ENCODE peak calls at places on chromosomes 7 and 10, in six cellular contexts. One of them, this sample, is unnamed.

GRCh38 chr10:28872592-28873165 is 195.4 kb downstream of the BAMBI start:
- DNase-seq in H1: no peak
- DNase-seq in mesenchymal stem cell: no peak
- DNase-seq in IMR-90: peak
- DNase-seq in neuronal stem cell: no peak
- DNase-seq in trophoblast cell: peak
- DNase-seq in this sample: no peak

GRCh38 chr7:96449094-96449493 is 127.2 kb upstream of the SLC25A13 start:
- DNase-seq in H1: no peak
- DNase-seq in mesenchymal stem cell: no peak
- DNase-seq in IMR-90: no peak
- DNase-seq in neuronal stem cell: no peak
- DNase-seq in trophoblast cell: no peak
- DNase-seq in this sample: peak

GRCh38 chr7:47273088-47273487 is 308.8 kb downstream of the TNS3 start:
- DNase-seq in H1: no peak
- DNase-seq in mesenchymal stem cell: no peak
- DNase-seq in IMR-90: no peak
- DNase-seq in neuronal stem cell: no peak
- DNase-seq in trophoblast cell: no peak
- DNase-seq in this sample: no peak

GRCh38 chr7:4058158-4058557 is 623.9 kb upstream of the FOXK1 start:
- DNase-seq in H1: no peak
- DNase-seq in mesenchymal stem cell: no peak
- DNase-seq in IMR-90: peak
- DNase-seq in neuronal stem cell: no peak
- DNase-seq in trophoblast cell: no peak
- DNase-seq in this sample: no peak

GRCh38 chr7:155545348-155545747 is 1.0 kb downstream of the CNPY1 start:
- DNase-seq in H1: no peak
- DNase-seq in mesenchymal stem cell: no peak
- DNase-seq in IMR-90: no peak
- DNase-seq in neuronal stem cell: no peak
- DNase-seq in trophoblast cell: no peak
- DNase-seq in this sample: no peak

GRCh38 chr10:79445217-79445707 is at the start of gene ZCCHC24:
- DNase-seq in H1: no peak
- DNase-seq in mesenchymal stem cell: peak
- DNase-seq in IMR-90: no peak
- DNase-seq in neuronal stem cell: no peak
- DNase-seq in trophoblast cell: peak
- DNase-seq in this sample: peak

GRCh38 chr7:84088669-84089278 is 105.8 kb downstream of the SEMA3A start:
- DNase-seq in H1: no peak
- DNase-seq in mesenchymal stem cell: peak
- DNase-seq in IMR-90: peak
- DNase-seq in neuronal stem cell: no peak
- DNase-seq in trophoblast cell: no peak
- DNase-seq in this sample: no peak

GRCh38 chr10:3002304-3002703 is 65.0 kb upstream of the PFKP start:
- DNase-seq in H1: no peak
- DNase-seq in mesenchymal stem cell: no peak
- DNase-seq in IMR-90: no peak
- DNase-seq in neuronal stem cell: no peak
- DNase-seq in trophoblast cell: no peak
- DNase-seq in this sample: no peak

GRCh38 chr7:139121-139520 is 53.2 kb upstream of the FAM20C start:
- DNase-seq in H1: no peak
- DNase-seq in mesenchymal stem cell: no peak
- DNase-seq in IMR-90: no peak
- DNase-seq in neuronal stem cell: no peak
- DNase-seq in trophoblast cell: no peak
- DNase-seq in this sample: no peak

GRCh38 chr10:126407831-126408230 is 19.6 kb upstream of the ADAM12 start:
- DNase-seq in H1: no peak
- DNase-seq in mesenchymal stem cell: no peak
- DNase-seq in IMR-90: no peak
- DNase-seq in neuronal stem cell: no peak
- DNase-seq in trophoblast cell: no peak
- DNase-seq in this sample: no peak

GRCh38 chr7:20651960-20652544 is 36.6 kb downstream of the ABCB5 start:
- DNase-seq in H1: no peak
- DNase-seq in mesenchymal stem cell: peak
- DNase-seq in IMR-90: no peak
- DNase-seq in neuronal stem cell: no peak
- DNase-seq in trophoblast cell: no peak
- DNase-seq in this sample: no peak

GRCh38 chr7:106717997-106718871 is 57.3 kb upstream of the CCDC71L start:
- DNase-seq in H1: no peak
- DNase-seq in mesenchymal stem cell: peak
- DNase-seq in IMR-90: peak
- DNase-seq in neuronal stem cell: no peak
- DNase-seq in trophoblast cell: peak
- DNase-seq in this sample: no peak

GRCh38 chr7:89246196-89246595 is 450.7 kb upstream of the TEX47 start:
- DNase-seq in H1: no peak
- DNase-seq in mesenchymal stem cell: no peak
- DNase-seq in IMR-90: no peak
- DNase-seq in neuronal stem cell: no peak
- DNase-seq in trophoblast cell: no peak
- DNase-seq in this sample: no peak

DNA sequence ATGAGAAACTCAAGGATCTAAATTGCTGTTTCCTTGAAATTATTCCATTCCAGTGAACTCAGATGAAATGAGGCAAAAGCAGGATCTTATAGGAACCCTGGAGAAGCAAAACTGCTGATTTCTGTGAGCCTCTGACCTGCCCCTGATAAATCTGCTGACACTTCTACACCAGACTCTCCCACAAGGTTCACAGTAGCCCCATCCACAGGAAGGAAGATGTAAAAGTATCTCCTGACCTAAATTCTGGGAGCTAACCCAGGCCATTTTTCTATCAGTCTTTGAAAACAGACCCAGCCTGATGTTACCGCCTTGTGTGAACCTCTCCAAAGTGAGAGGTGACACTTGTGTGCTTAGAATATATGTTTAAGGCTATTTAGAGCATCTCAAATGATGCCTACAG is 987.5 kb upstream of the AUTS2 start:
- DNase-seq in H1: no peak
- DNase-seq in mesenchymal stem cell: no peak
- DNase-seq in IMR-90: no peak
- DNase-seq in neuronal stem cell: no peak
- DNase-seq in trophoblast cell: no peak
- DNase-seq in this sample: no peak
- H4K91ac ChIP-seq in H1: no peak
- H4K91ac ChIP-seq in mesenchymal stem cell: no peak
- H4K91ac ChIP-seq in IMR-90: no peak
- H4K91ac ChIP-seq in neuronal stem cell: no peak
- H4K91ac ChIP-seq in trophoblast cell: no peak
- H4K91ac ChIP-seq in this sample: no peak

DNA sequence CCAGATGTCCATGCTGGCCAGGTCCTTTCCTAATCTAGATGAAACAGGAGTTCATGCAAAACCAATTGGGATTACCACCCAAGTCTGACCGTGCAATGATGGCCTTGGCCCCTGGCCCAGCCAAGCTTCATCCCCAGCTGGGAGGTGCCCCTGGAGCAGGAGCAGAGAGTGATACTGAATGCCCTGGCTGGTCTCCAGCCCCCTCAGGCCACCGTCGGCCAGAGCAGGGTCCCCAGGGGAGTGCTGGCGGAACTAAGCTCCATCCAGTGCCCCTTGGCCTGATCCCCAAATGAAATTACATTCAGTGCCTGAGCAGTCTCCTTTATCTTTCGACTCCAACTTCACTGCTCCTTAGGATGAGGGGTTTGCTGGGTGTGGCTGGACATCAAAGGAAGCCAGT is 275.7 kb downstream of the PLXNA4 start:
- DNase-seq in H1: no peak
- DNase-seq in mesenchymal stem cell: no peak
- DNase-seq in IMR-90: no peak
- DNase-seq in neuronal stem cell: no peak
- DNase-seq in trophoblast cell: no peak
- DNase-seq in this sample: no peak
- H4K91ac ChIP-seq in H1: no peak
- H4K91ac ChIP-seq in mesenchymal stem cell: no peak
- H4K91ac ChIP-seq in IMR-90: no peak
- H4K91ac ChIP-seq in neuronal stem cell: no peak
- H4K91ac ChIP-seq in trophoblast cell: no peak
- H4K91ac ChIP-seq in this sample: no peak

GRCh38 chr7:29328811-29329210 is 134.2 kb downstream of the CHN2 start:
- DNase-seq in H1: no peak
- DNase-seq in mesenchymal stem cell: no peak
- DNase-seq in IMR-90: no peak
- DNase-seq in neuronal stem cell: no peak
- DNase-seq in trophoblast cell: peak
- DNase-seq in this sample: no peak
- H4K91ac ChIP-seq in H1: no peak
- H4K91ac ChIP-seq in mesenchymal stem cell: no peak
- H4K91ac ChIP-seq in IMR-90: no peak
- H4K91ac ChIP-seq in neuronal stem cell: no peak
- H4K91ac ChIP-seq in trophoblast cell: no peak
- H4K91ac ChIP-seq in this sample: no peak

DNA sequence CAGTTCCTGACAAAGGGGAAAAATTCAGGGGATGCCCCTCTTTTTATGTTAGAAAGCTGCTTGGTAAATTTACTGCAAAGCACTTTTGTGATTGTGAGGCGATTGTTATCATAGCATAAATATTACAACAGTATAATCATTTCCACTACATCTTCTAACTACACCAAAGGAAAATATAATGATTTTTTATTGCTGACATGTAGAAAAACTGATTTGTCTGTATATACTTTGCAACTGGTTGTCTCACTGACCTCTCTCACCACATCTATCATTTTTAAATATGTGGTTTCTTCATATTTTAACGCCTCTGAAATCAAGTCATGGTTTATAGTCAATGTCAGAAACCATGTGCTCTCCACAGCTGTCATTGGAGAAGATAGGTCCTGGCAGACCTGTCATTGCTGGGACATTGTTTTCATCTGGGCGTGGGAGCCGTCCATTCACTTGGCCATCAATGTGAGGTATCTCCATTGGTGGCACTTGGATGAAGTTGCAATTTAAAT is 315.4 kb upstream of the KLF6 start:
- DNase-seq in H1: no peak
- DNase-seq in mesenchymal stem cell: no peak
- DNase-seq in IMR-90: no peak
- DNase-seq in neuronal stem cell: no peak
- DNase-seq in trophoblast cell: no peak
- DNase-seq in this sample: no peak
- H4K91ac ChIP-seq in H1: no peak
- H4K91ac ChIP-seq in mesenchymal stem cell: no peak
- H4K91ac ChIP-seq in IMR-90: no peak
- H4K91ac ChIP-seq in neuronal stem cell: no peak
- H4K91ac ChIP-seq in trophoblast cell: no peak
- H4K91ac ChIP-seq in this sample: no peak

GRCh38 chr7:38907066-38907465 is 1.9 kb downstream of the VPS41 start:
- DNase-seq in H1: no peak
- DNase-seq in mesenchymal stem cell: no peak
- DNase-seq in IMR-90: no peak
- DNase-seq in neuronal stem cell: no peak
- DNase-seq in trophoblast cell: no peak
- DNase-seq in this sample: no peak
- H4K91ac ChIP-seq in H1: no peak
- H4K91ac ChIP-seq in mesenchymal stem cell: no peak
- H4K91ac ChIP-seq in IMR-90: no peak
- H4K91ac ChIP-seq in neuronal stem cell: no peak
- H4K91ac ChIP-seq in trophoblast cell: no peak
- H4K91ac ChIP-seq in this sample: no peak

GRCh38 chr10:125264091-125264490 is 103.7 kb upstream of the CTBP2 start:
- DNase-seq in H1: no peak
- DNase-seq in mesenchymal stem cell: no peak
- DNase-seq in IMR-90: no peak
- DNase-seq in neuronal stem cell: no peak
- DNase-seq in trophoblast cell: no peak
- DNase-seq in this sample: no peak
- H4K91ac ChIP-seq in H1: no peak
- H4K91ac ChIP-seq in mesenchymal stem cell: no peak
- H4K91ac ChIP-seq in IMR-90: peak
- H4K91ac ChIP-seq in neuronal stem cell: no peak
- H4K91ac ChIP-seq in trophoblast cell: peak
- H4K91ac ChIP-seq in this sample: no peak

GRCh38 chr7:122752583-122752982 is 49.9 kb upstream of the RNF148 start:
- DNase-seq in H1: no peak
- DNase-seq in mesenchymal stem cell: no peak
- DNase-seq in IMR-90: no peak
- DNase-seq in neuronal stem cell: no peak
- DNase-seq in trophoblast cell: no peak
- DNase-seq in this sample: no peak

GRCh38 chr7:122756860-122757259 is 54.1 kb upstream of the RNF148 start:
- DNase-seq in H1: no peak
- DNase-seq in mesenchymal stem cell: no peak
- DNase-seq in IMR-90: no peak
- DNase-seq in neuronal stem cell: no peak
- DNase-seq in trophoblast cell: no peak
- DNase-seq in this sample: no peak

GRCh38 chr7:122762071-122762470 is 59.3 kb upstream of the RNF148 start:
- DNase-seq in H1: no peak
- DNase-seq in mesenchymal stem cell: no peak
- DNase-seq in IMR-90: no peak
- DNase-seq in neuronal stem cell: no peak
- DNase-seq in trophoblast cell: no peak
- DNase-seq in this sample: no peak

GRCh38 chr7:122764020-122764419 is 61.3 kb upstream of the RNF148 start:
- DNase-seq in H1: no peak
- DNase-seq in mesenchymal stem cell: peak
- DNase-seq in IMR-90: no peak
- DNase-seq in neuronal stem cell: no peak
- DNase-seq in trophoblast cell: no peak
- DNase-seq in this sample: no peak

DNA sequence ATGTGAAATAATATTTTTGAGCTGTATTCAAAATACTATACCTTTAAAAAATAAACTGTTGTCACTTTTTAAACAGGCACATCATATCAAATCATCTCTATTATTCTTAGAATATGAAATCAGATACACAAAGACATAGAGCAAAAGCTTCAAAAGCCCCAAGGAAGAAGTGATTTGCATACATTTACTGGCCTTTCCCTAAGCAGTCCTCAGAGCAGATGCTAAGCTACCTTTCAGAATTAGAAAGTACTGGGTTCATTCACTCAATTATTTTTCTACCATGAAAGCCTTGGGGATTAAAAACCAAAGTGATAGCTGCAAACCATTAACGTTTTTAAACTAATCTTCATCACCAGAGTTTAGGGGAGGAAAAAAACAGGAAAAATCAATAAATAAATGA is 55.8 kb upstream of the RNF148 start:
- DNase-seq in H1: no peak
- DNase-seq in mesenchymal stem cell: no peak
- DNase-seq in IMR-90: no peak
- DNase-seq in neuronal stem cell: no peak
- DNase-seq in trophoblast cell: no peak
- DNase-seq in this sample: no peak
- H4K91ac ChIP-seq in H1: no peak
- H4K91ac ChIP-seq in mesenchymal stem cell: no peak
- H4K91ac ChIP-seq in IMR-90: no peak
- H4K91ac ChIP-seq in neuronal stem cell: no peak
- H4K91ac ChIP-seq in trophoblast cell: no peak
- H4K91ac ChIP-seq in this sample: no peak

This sample was measured in H9.